ENCODE peak calls at places on chromosomes 2 and 18, in five cellular contexts. B is HCT116, I is K562, V is HepG2, K is SK-N-SH. L is an unnamed sample.

GRCh38 chr2:1744446-1745170 is at the start of gene PXDN:
- DNase-seq in I (no peak), K (peak; percentile 97), V (no peak), B (no peak), L (no peak)

GRCh38 chr18:47149457-47150028 is 757 bp downstream of the HDHD2 start:
- DNase-seq in V (peak; percentile 24), B (no peak), K (peak; percentile 48), I (peak; percentile 32), L (peak; percentile 12)

GRCh38 chr2:201709747-201710146 is 11.3 kb upstream of the MPP4 start:
- DNase-seq in K (no peak), I (no peak), B (no peak), V (no peak), L (no peak)

GRCh38 chr2:98915751-98916358 is 20.2 kb downstream of the CRACDL start:
- DNase-seq in B (no peak), V (no peak), I (no peak), K (no peak), L (no peak)

GRCh38 chr2:232473467-232473890 is 14.2 kb downstream of the ECEL1 start:
- DNase-seq in I (no peak), K (peak; percentile 70), B (no peak), V (no peak), L (peak; percentile 42)

GRCh38 chr2:10664652-10665051 is 25.1 kb downstream of the NOL10 start:
- DNase-seq in B (no peak), I (no peak), K (no peak), V (no peak), L (no peak)

GRCh38 chr2:25286025-25286400 is 55.7 kb downstream of the DNMT3A start:
- DNase-seq in V (no peak), I (no peak), B (no peak), K (peak; percentile 79), L (no peak)

GRCh38 chr2:218257390-218257981 is 3.3 kb upstream of the GPBAR1 start:
- DNase-seq in I (peak; percentile 62), K (peak; percentile 51), B (peak; percentile 35), V (no peak), L (peak; percentile 41)

GRCh38 chr2:127087780-127088495 is 19.0 kb downstream of the BIN1 start:
- DNase-seq in I (no peak), V (no peak), B (no peak), K (peak; percentile 64), L (no peak)

GRCh38 chr18:62663731-62664336 is 51.5 kb upstream of the PHLPP1 start:
- DNase-seq in B (no peak), K (no peak), V (no peak), I (peak; percentile 58), L (peak; percentile 4)

GRCh38 chr2:157995117-157995516 is 106.6 kb upstream of the UPP2 start:
- DNase-seq in V (no peak), K (peak; percentile 40), I (no peak), B (no peak), L (no peak)

GRCh38 chr2:36338124-36338826 is 17.3 kb upstream of the CRIM1 start:
- DNase-seq in V (no peak), B (no peak), K (no peak), I (no peak), L (no peak)

GRCh38 chr2:221402072-221402471 is 170.0 kb downstream of the EPHA4 start:
- DNase-seq in I (no peak), K (no peak), V (no peak), B (no peak), L (no peak)

GRCh38 chr2:197431858-197432257 is 3.0 kb downstream of the SF3B1 start:
- DNase-seq in K (no peak), V (no peak), B (no peak), I (no peak), L (no peak)

GRCh38 chr2:240559271-240559670 is 886 bp upstream of the DUSP28 start:
- DNase-seq in I (no peak), K (no peak), V (no peak), B (no peak), L (no peak)

GRCh38 chr2:240432820-240433801 is 2.4 kb upstream of the GPC1 start:
- DNase-seq in K (no peak), V (no peak), I (no peak), B (no peak), L (no peak)

GRCh38 chr18:6487027-6487426 is 72.3 kb upstream of the L3MBTL4 start:
- DNase-seq in K (no peak), B (no peak), I (no peak), V (no peak), L (no peak)

GRCh38 chr2:30230479-30230854 is 867 bp upstream of the LBH start:
- DNase-seq in B (no peak), V (no peak), K (peak; percentile 80), I (peak; percentile 59), L (no peak)

GRCh38 chr2:204177977-204178522 is 241.5 kb downstream of the ICOS start:
- DNase-seq in V (peak; percentile 35), I (peak; percentile 16), B (peak; percentile 19), K (no peak), L (peak; percentile 58)

GRCh38 chr2:177767768-177768167 is 304.8 kb downstream of the PDE11A start:
- DNase-seq in I (no peak), K (no peak), V (no peak), B (no peak), L (no peak)

GRCh38 chr2:55175254-55176093 is 56.6 kb downstream of the CLHC1 start:
- DNase-seq in V (peak; percentile 41), I (peak; percentile 65), B (peak; percentile 37), K (peak; percentile 45), L (peak; percentile 15)

GRCh38 chr2:51706220-51706619 is 674.3 kb upstream of the NRXN1 start:
- DNase-seq in V (no peak), B (no peak), K (no peak), I (no peak), L (no peak)

GRCh38 chr2:36582556-36583350 is 15.2 kb downstream of the FEZ2 start:
- DNase-seq in V (no peak), B (no peak), K (no peak), I (no peak), L (no peak)

GRCh38 chr2:75403991-75404428 is 156.7 kb downstream of the EVA1A start:
- DNase-seq in V (peak; percentile 61), I (peak; percentile 18), B (peak; percentile 39), K (peak; percentile 41), L (peak; percentile 1)

GRCh38 chr2:96815326-96816126 is 542 bp upstream of the CNNM3 start:
- DNase-seq in K (peak; percentile 69), V (peak; percentile 39), B (no peak), I (no peak), L (no peak)

GRCh38 chr2:217988840-217989204 is 14.0 kb downstream of the TNS1 start:
- DNase-seq in V (no peak), B (no peak), K (no peak), I (no peak), L (no peak)

GRCh38 chr2:70300771-70301343 is 1.0 kb downstream of the FAM136A start:
- DNase-seq in I (no peak), B (no peak), K (no peak), V (peak; percentile 13), L (no peak)

GRCh38 chr2:80078290-80079036 is 226.1 kb downstream of the LRRTM1 start:
- DNase-seq in K (no peak), B (no peak), V (no peak), I (no peak), L (no peak)

GRCh38 chr18:42113529-42114191 is 158.6 kb downstream of the PIK3C3 start:
- DNase-seq in I (no peak), K (no peak), V (peak; percentile 64), B (no peak), L (no peak)

GRCh38 chr2:32991091-32991845 is 44.5 kb downstream of the LTBP1 start:
- DNase-seq in K (no peak), B (no peak), I (no peak), V (no peak), L (no peak)

GRCh38 chr2:113754989-113755689 is 1.3 kb downstream of the SLC35F5 start:
- DNase-seq in K (no peak), V (peak; percentile 43), B (no peak), I (no peak), L (no peak)

GRCh38 chr2:85506768-85507181 is 32.2 kb upstream of the MAT2A start:
- DNase-seq in V (no peak), K (no peak), B (no peak), I (no peak), L (no peak)

GRCh38 chr2:85503611-85504433 is 35.1 kb upstream of the MAT2A start:
- DNase-seq in K (no peak), I (no peak), V (no peak), B (no peak), L (no peak)

GRCh38 chr2:85504434-85505261 is 34.3 kb upstream of the MAT2A start:
- DNase-seq in V (no peak), K (peak; percentile 71), I (no peak), B (peak; percentile 72), L (peak; percentile 19)

GRCh38 chr2:85503168-85503610 is 35.8 kb upstream of the MAT2A start:
- DNase-seq in B (no peak), V (peak; percentile 47), K (no peak), I (no peak), L (no peak)

GRCh38 chr2:85505551-85506238 is 33.3 kb upstream of the MAT2A start:
- DNase-seq in V (no peak), I (no peak), K (no peak), B (no peak), L (no peak)
- TF ChIP-seq JUND in V (no peak), I (no peak), K (no peak), B (no peak), L (no peak)

GRCh38 chr18:54517521-54517920 is 73.5 kb upstream of the DYNAP start:
- DNase-seq in I (no peak), B (no peak), V (no peak), K (no peak), L (no peak)

GRCh38 chr18:54509793-54510192 is 81.3 kb upstream of the DYNAP start:
- DNase-seq in I (no peak), B (no peak), V (no peak), K (no peak), L (no peak)

GRCh38 chr18:54515149-54515548 is 75.9 kb upstream of the DYNAP start:
- DNase-seq in K (no peak), I (no peak), B (no peak), V (no peak), L (no peak)
- TF ChIP-seq JUND in K (no peak), I (no peak), B (no peak), V (no peak), L (no peak)

DNA sequence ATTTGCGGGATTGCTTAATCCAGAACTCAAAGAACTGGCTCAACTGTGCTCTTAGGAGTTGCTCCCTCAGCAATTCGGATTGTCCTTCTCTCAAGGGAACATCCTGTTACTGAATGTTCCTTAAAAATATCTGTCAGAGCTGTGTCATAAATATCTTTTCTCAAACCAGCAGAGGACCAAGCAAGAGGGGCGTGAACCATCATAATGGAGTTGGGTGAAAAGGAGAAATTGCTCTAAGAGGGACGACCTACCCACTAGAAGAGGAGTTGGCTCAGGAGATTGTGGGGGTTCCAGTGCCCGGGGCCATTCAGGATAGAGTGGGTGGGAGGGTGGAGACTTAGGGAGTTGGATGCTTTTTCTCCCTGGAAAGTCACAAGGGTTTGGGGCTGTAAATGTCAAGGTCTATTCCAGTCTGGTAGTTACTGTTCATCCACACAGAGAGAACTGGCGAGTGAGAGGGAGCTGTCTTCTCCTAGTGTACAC is 59.5 kb downstream of the MERTK start:
- DNase-seq in V (no peak), B (no peak), K (no peak), I (no peak), L (no peak)
- TF ChIP-seq JUND in V (no peak), B (no peak), K (no peak), I (no peak), L (no peak)

GRCh38 chr2:227849906-227850305 is 21.5 kb upstream of the DAW1 start:
- DNase-seq in I (no peak), V (no peak), K (no peak), B (no peak), L (no peak)
- TF ChIP-seq JUND in I (no peak), V (no peak), K (no peak), B (no peak), L (no peak)

L was measured in T47D.